ENCODE peak calls at places on chromosomes 13 and 19, in seven cellular contexts. W, B, I, R, V, J and Q are unnamed samples.

GRCh38 chr19:5480427-5480836 is 25.2 kb downstream of the ZNRF4 start:
- DNase-seq in W (peak), B (no peak), I (peak), R (peak), V (no peak), J (peak), Q (peak)

GRCh38 chr13:83752141-83752540 is 130.1 kb downstream of the SLITRK1 start:
- DNase-seq in W (no peak), B (peak), I (peak), R (peak), V (no peak), J (no peak), Q (no peak)

GRCh38 chr19:40414536-40415535 is 1.7 kb upstream of the PRX start:
- DNase-seq in W (no peak), B (no peak), I (no peak), R (no peak), V (no peak), J (no peak), Q (no peak)

GRCh38 chr19:6753178-6754031 is 13.8 kb downstream of the SH2D3A start:
- DNase-seq in W (peak), B (no peak), I (peak), R (peak), V (peak), J (peak), Q (peak)

GRCh38 chr19:42693760-42694350 is 46.4 kb downstream of the PSG3 start:
- DNase-seq in W (no peak), B (peak), I (peak), R (peak), V (no peak), J (peak), Q (peak)

GRCh38 chr19:43525836-43526771 is 897 bp downstream of the ETHE1 start:
- DNase-seq in W (peak), B (no peak), I (peak), R (no peak), V (no peak), J (peak), Q (no peak)

GRCh38 chr19:11288349-11288748 is 7.6 kb upstream of the TSPAN16 start:
- DNase-seq in W (no peak), B (no peak), I (peak), R (peak), V (no peak), J (no peak), Q (no peak)

GRCh38 chr13:64078480-64078936 is 2662.9 kb upstream of the PCDH20 start:
- DNase-seq in W (no peak), B (no peak), I (no peak), R (no peak), V (no peak), J (no peak), Q (no peak)

GRCh38 chr13:42745655-42746054 is 35.7 kb upstream of the FAM216B start:
- DNase-seq in W (no peak), B (no peak), I (no peak), R (peak), V (no peak), J (no peak), Q (no peak)

GRCh38 chr13:37097008-37097579 is 8.4 kb downstream of the CSNK1A1L start:
- DNase-seq in W (no peak), B (no peak), I (no peak), R (no peak), V (no peak), J (no peak), Q (no peak)

GRCh38 chr13:66518068-66518467 is 712.1 kb downstream of the PCDH9 start:
- DNase-seq in W (no peak), B (no peak), I (no peak), R (no peak), V (no peak), J (no peak), Q (no peak)

GRCh38 chr19:12828494-12828893 is 5.9 kb downstream of the RTBDN start:
- DNase-seq in W (peak), B (no peak), I (peak), R (no peak), V (no peak), J (peak), Q (no peak)

GRCh38 chr19:18440421-18440877 is 2.5 kb upstream of the ISYNA1 start:
- DNase-seq in W (peak), B (no peak), I (peak), R (no peak), V (no peak), J (no peak), Q (no peak)

GRCh38 chr19:28737021-28737525 is 475.9 kb downstream of the UQCRFS1 start:
- DNase-seq in W (peak), B (no peak), I (peak), R (peak), V (no peak), J (no peak), Q (no peak)

GRCh38 chr13:23506821-23507210 is 63.4 kb upstream of the TNFRSF19 start:
- DNase-seq in W (peak), B (peak), I (peak), R (peak), V (no peak), J (no peak), Q (no peak)

GRCh38 chr13:101474419-101474957 is 22.0 kb downstream of the ITGBL1 start:
- DNase-seq in W (peak), B (peak), I (peak), R (peak), V (no peak), J (no peak), Q (peak)

GRCh38 chr19:7605490-7606222 is 10.0 kb downstream of the CAMSAP3 start:
- DNase-seq in W (no peak), B (no peak), I (peak), R (peak), V (no peak), J (no peak), Q (peak)

GRCh38 chr13:97329331-97329730 is 104.6 kb upstream of the RAP2A start:
- DNase-seq in W (no peak), B (no peak), I (no peak), R (peak), V (no peak), J (no peak), Q (no peak)

GRCh38 chr13:40255551-40255950 is 410.9 kb downstream of the FOXO1 start:
- DNase-seq in W (no peak), B (no peak), I (no peak), R (no peak), V (no peak), J (no peak), Q (no peak)

GRCh38 chr13:95222733-95223018 is 78.6 kb downstream of the ABCC4 start:
- DNase-seq in W (no peak), B (no peak), I (no peak), R (no peak), V (no peak), J (no peak), Q (no peak)

GRCh38 chr13:104831823-104832222 is 1703.6 kb downstream of the EFNB2 start:
- DNase-seq in W (no peak), B (no peak), I (no peak), R (no peak), V (no peak), J (no peak), Q (no peak)

GRCh38 chr13:77386880-77387606 is 60.1 kb upstream of the MYCBP2 start:
- DNase-seq in W (no peak), B (no peak), I (peak), R (peak), V (no peak), J (no peak), Q (no peak)

GRCh38 chr19:10809693-10810285 is 26.2 kb downstream of the TMED1 start:
- DNase-seq in W (no peak), B (no peak), I (no peak), R (no peak), V (no peak), J (no peak), Q (no peak)

GRCh38 chr19:21482863-21483276 is 22.5 kb upstream of the ZNF429 start:
- DNase-seq in W (peak), B (peak), I (peak), R (peak), V (peak), J (peak), Q (peak)

GRCh38 chr13:90890435-90890834 is 457.1 kb upstream of the MIR17HG start:
- DNase-seq in W (no peak), B (no peak), I (no peak), R (no peak), V (no peak), J (no peak), Q (no peak)

GRCh38 chr13:111131610-111132009 is 16.5 kb downstream of the ARHGEF7 start:
- DNase-seq in W (no peak), B (no peak), I (no peak), R (no peak), V (no peak), J (no peak), Q (no peak)

GRCh38 chr13:29059837-29060236 is 239.7 kb downstream of the MTUS2 start:
- DNase-seq in W (no peak), B (no peak), I (no peak), R (no peak), V (no peak), J (no peak), Q (no peak)

GRCh38 chr13:28679628-28680027 is 20.7 kb downstream of the POMP start:
- DNase-seq in W (no peak), B (no peak), I (peak), R (peak), V (no peak), J (no peak), Q (no peak)

GRCh38 chr19:23382955-23383354 is 12.3 kb downstream of the ZNF91 start:
- DNase-seq in W (no peak), B (no peak), I (no peak), R (no peak), V (no peak), J (no peak), Q (no peak)
- H3K4me3 ChIP-seq in W (no peak), B (no peak), I (no peak), R (no peak), V (no peak), J (no peak), Q (no peak)

GRCh38 chr19:56837892-56838679 is 2.4 kb downstream of the PEG3 start:
- DNase-seq in W (no peak), B (peak), I (peak), R (peak), V (no peak), J (peak), Q (peak)
- H3K4me3 ChIP-seq in W (no peak), B (peak), I (peak), R (peak), V (no peak), J (no peak), Q (peak)

GRCh38 chr13:82294226-82294625 is 1588.0 kb downstream of the SLITRK1 start:
- DNase-seq in W (no peak), B (no peak), I (no peak), R (no peak), V (no peak), J (no peak), Q (no peak)

GRCh38 chr13:82298110-82298509 is 1584.2 kb downstream of the SLITRK1 start:
- DNase-seq in W (no peak), B (no peak), I (no peak), R (no peak), V (no peak), J (no peak), Q (no peak)

GRCh38 chr13:82291852-82292251 is 1590.4 kb downstream of the SLITRK1 start:
- DNase-seq in W (no peak), B (no peak), I (no peak), R (no peak), V (no peak), J (no peak), Q (no peak)

GRCh38 chr13:82292334-82292733 is 1589.9 kb downstream of the SLITRK1 start:
- DNase-seq in W (no peak), B (no peak), I (peak), R (no peak), V (no peak), J (no peak), Q (no peak)
- H3K4me3 ChIP-seq in W (no peak), B (no peak), I (no peak), R (no peak), V (no peak), J (no peak), Q (no peak)

GRCh38 chr19:16894080-16894479 is 5.3 kb downstream of the F2RL3 start:
- DNase-seq in W (no peak), B (no peak), I (no peak), R (no peak), V (no peak), J (no peak), Q (no peak)

GRCh38 chr19:16896913-16897571 is 8.2 kb downstream of the F2RL3 start:
- DNase-seq in W (peak), B (peak), I (peak), R (peak), V (peak), J (peak), Q (peak)

GRCh38 chr19:16896098-16896912 is 7.5 kb downstream of the F2RL3 start:
- DNase-seq in W (peak), B (no peak), I (no peak), R (no peak), V (no peak), J (no peak), Q (no peak)

GRCh38 chr19:16893686-16893990 is 4.8 kb downstream of the F2RL3 start:
- DNase-seq in W (no peak), B (no peak), I (no peak), R (no peak), V (no peak), J (no peak), Q (no peak)

DNA sequence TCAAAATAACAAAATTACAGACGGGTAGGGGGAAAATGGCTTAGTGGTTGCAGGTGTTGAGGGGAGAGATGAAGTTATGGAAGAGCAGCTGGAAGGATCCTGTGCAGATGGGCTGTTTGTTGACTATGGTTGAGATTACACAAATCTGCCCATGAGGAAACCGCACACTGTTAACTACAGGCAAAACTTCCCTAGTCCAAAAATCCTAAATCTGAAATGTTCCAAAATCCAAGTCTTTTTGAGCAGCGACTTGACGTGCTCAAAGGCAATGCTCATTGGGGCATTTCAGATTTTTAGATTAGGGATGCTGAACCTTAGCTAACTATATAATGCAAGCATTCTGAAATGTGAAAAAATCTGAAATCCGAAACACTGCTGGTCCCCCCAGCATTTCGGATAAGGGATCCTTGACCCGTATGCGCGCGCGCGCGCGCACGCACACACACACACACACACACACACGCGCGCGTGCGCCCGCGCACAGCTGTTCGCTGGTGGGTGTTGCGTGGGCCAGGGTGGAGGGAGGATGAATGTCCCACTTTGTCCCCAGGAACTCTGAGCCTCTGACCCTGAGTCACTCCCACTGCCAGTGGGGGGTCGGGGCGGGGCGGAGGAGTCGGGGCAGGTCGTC is 6.8 kb downstream of the F2RL3 start:
- DNase-seq in W (peak), B (no peak), I (no peak), R (peak), V (no peak), J (no peak), Q (no peak)
- H3K4me3 ChIP-seq in W (peak), B (no peak), I (no peak), R (no peak), V (no peak), J (no peak), Q (peak)

GRCh38 chr13:24680921-24681585 is 845 bp downstream of the ATP12A start:
- DNase-seq in W (no peak), B (no peak), I (no peak), R (no peak), V (no peak), J (no peak), Q (no peak)
- H3K4me3 ChIP-seq in W (peak), B (no peak), I (no peak), R (no peak), V (no peak), J (peak), Q (peak)

DNA sequence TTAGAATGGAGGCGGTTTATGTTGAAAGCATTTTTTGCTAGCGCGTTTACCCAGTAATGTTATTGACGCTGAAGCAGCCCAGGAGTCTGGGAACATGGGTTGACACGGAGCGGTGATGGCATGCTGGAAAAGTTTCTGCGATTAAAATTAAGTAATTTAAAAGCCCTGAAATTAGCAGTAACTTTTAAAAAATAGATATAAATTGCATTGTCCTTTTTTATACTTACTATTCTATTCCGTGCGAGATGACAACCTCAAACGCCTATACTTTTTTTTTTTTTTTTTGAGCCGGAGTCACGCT is 631 bp upstream of the ZNF160 start:
- DNase-seq in W (no peak), B (peak), I (no peak), R (no peak), V (no peak), J (no peak), Q (no peak)
- H3K4me3 ChIP-seq in W (peak), B (peak), I (peak), R (peak), V (peak), J (peak), Q (peak)

GRCh38 chr13:110028838-110029621 is 242.6 kb upstream of the IRS2 start:
- DNase-seq in W (no peak), B (no peak), I (no peak), R (no peak), V (no peak), J (no peak), Q (no peak)

GRCh38 chr13:110027470-110028240 is 241.3 kb upstream of the IRS2 start:
- DNase-seq in W (no peak), B (no peak), I (no peak), R (no peak), V (no peak), J (no peak), Q (peak)

GRCh38 chr13:110028311-110028710 is 241.9 kb upstream of the IRS2 start:
- DNase-seq in W (no peak), B (no peak), I (no peak), R (no peak), V (no peak), J (no peak), Q (no peak)

GRCh38 chr13:110023729-110024645 is 237.6 kb upstream of the IRS2 start:
- DNase-seq in W (peak), B (peak), I (no peak), R (peak), V (no peak), J (peak), Q (no peak)

GRCh38 chr13:110024646-110024980 is 238.2 kb upstream of the IRS2 start:
- DNase-seq in W (no peak), B (no peak), I (no peak), R (peak), V (no peak), J (no peak), Q (no peak)
- H3K4me3 ChIP-seq in W (no peak), B (no peak), I (no peak), R (no peak), V (no peak), J (no peak), Q (no peak)

GRCh38 chr13:75255653-75256052 is 226.3 kb downstream of the TBC1D4 start:
- DNase-seq in W (no peak), B (no peak), I (no peak), R (no peak), V (no peak), J (no peak), Q (no peak)

GRCh38 chr13:75255159-75255558 is 226.8 kb downstream of the TBC1D4 start:
- DNase-seq in W (no peak), B (no peak), I (no peak), R (no peak), V (no peak), J (no peak), Q (no peak)

GRCh38 chr13:75256922-75257321 is 225.0 kb downstream of the TBC1D4 start:
- DNase-seq in W (no peak), B (no peak), I (peak), R (peak), V (no peak), J (no peak), Q (no peak)

GRCh38 chr13:75250526-75251183 is 231.3 kb downstream of the TBC1D4 start:
- DNase-seq in W (no peak), B (peak), I (no peak), R (peak), V (no peak), J (no peak), Q (no peak)

DNA sequence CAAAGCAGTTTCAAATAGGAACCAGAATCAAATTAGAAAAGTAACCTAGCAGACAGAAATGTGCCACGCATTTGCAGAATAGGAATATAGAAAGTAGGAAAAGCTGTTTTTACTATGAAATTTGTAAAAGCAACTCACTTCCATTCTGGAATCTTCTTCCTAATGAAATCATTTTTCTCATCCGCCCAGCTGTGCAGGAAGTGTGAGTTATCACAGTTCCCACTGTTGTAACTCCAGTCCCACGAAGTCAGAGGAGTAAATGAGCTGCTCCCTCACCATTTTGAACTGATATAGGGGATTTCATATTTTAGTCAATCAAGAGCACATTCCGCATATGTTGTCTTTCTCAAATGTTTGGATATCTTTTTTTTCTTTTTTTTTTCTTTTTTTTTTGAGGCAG is 230.8 kb downstream of the TBC1D4 start:
- DNase-seq in W (no peak), B (no peak), I (no peak), R (peak), V (no peak), J (no peak), Q (no peak)
- H3K4me3 ChIP-seq in W (no peak), B (no peak), I (no peak), R (no peak), V (no peak), J (no peak), Q (no peak)

DNA sequence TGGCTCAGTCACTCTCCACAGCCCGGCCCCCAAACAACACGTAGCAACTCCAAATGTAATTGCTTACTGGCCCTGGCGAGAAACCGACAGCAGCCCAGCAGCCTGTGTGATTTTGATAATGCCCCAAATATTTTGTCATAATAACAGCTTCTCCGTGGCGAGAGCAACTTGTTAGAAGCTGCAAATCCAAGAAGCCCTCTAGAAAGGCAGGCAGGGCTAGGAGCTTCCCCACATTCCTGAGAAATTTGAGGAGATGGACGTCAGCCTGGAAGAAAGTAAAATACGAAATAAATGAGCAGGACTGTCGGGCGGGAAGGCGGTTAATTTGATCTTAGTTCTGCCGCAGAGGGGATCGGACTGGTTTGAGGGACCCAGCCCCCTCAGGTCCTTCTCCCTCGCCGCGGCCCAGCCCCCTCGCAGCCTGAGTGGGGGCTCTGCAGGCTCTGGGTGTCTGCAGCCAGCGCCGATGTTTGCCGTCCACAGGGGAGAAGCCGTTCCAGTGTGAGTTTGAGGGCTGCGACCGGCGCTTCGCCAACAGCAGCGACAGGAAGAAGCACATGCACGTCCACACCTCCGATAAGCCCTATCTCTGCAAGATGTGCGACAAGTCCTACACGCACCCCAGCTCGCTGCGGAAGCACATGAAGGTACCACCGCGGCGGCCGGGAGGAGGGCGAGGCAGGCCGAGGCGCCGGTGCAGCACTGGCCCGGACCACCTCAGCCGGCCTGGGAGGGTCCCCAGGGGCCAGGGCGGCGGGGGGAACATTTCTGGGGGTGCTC is 3.1 kb downstream of the ZIC2 start:
- DNase-seq in W (no peak), B (no peak), I (no peak), R (peak), V (no peak), J (no peak), Q (no peak)
- H3K4me3 ChIP-seq in W (no peak), B (no peak), I (no peak), R (peak), V (no peak), J (no peak), Q (peak)